ENCODE peak calls at places on chromosomes 3 and 15, in seven cellular contexts. H is ascending aorta, B is glutamatergic neuron, A is nephron progenitor cell, M is foreskin fibroblast, S is psoas muscle, P is H9. C is an unnamed sample.

GRCh38 chr3:126440709-126440995 is 35.0 kb downstream of the ZXDC start:
- DNase-seq in S (no peak), P (no peak), H (peak; percentile 45), A (no peak), B (no peak), M (no peak), C (peak; percentile 43)

GRCh38 chr15:57861039-57861638 is 154.6 kb downstream of the POLR2M start:
- DNase-seq in B (no peak), S (no peak), A (peak; percentile 12), H (no peak), P (no peak), M (peak; percentile 83), C (no peak)

GRCh38 chr15:84034831-84035753 is 200.5 kb upstream of the GOLGA6L4 start:
- DNase-seq in B (no peak), S (no peak), H (no peak), M (peak; percentile 56), P (peak; percentile 45), A (no peak), C (peak; percentile 72)

GRCh38 chr3:137869022-137869421 is 104.9 kb downstream of the SOX14 start:
- DNase-seq in M (no peak), P (no peak), H (no peak), B (no peak), A (no peak), S (no peak), C (no peak)

GRCh38 chr3:171994646-171995441 is 44.5 kb upstream of the FNDC3B start:
- DNase-seq in A (no peak), H (no peak), B (no peak), S (no peak), P (no peak), M (peak; percentile 93), C (no peak)

GRCh38 chr3:43222594-43222993 is 63.7 kb upstream of the SNRK start:
- DNase-seq in H (no peak), P (no peak), A (no peak), S (no peak), M (no peak), B (no peak), C (no peak)

GRCh38 chr3:155886915-155887314 is 16.5 kb downstream of the GMPS start:
- DNase-seq in P (no peak), S (no peak), M (no peak), B (no peak), H (no peak), A (no peak), C (no peak)

GRCh38 chr3:194604837-194605236 is 28.4 kb downstream of the TMEM44 start:
- DNase-seq in H (no peak), S (no peak), M (peak; percentile 36), A (no peak), P (no peak), B (no peak), C (no peak)

GRCh38 chr3:39260318-39260717 is 19.5 kb downstream of the CX3CR1 start:
- DNase-seq in A (no peak), S (no peak), P (no peak), M (no peak), H (no peak), B (no peak), C (no peak)

GRCh38 chr15:82966671-82967071 is 14.2 kb upstream of the HOMER2 start:
- DNase-seq in P (no peak), B (no peak), M (no peak), A (no peak), S (no peak), H (no peak), C (no peak)

GRCh38 chr15:69634860-69635259 is 182.2 kb downstream of the RPLP1 start:
- DNase-seq in P (no peak), A (no peak), M (no peak), H (no peak), B (no peak), S (no peak), C (no peak)

GRCh38 chr3:163327086-163327485 is 1751.2 kb downstream of the SI start:
- DNase-seq in B (no peak), A (no peak), M (no peak), S (no peak), H (no peak), P (no peak), C (no peak)

GRCh38 chr3:38022887-38023709 is 6.3 kb downstream of the PLCD1 start:
- DNase-seq in A (no peak), B (no peak), H (no peak), P (peak; percentile 18), M (no peak), S (no peak), C (no peak)

GRCh38 chr15:101293122-101293521 is 1.9 kb downstream of the SNRPA1 start:
- DNase-seq in H (no peak), B (no peak), A (no peak), M (no peak), S (no peak), P (no peak), C (peak; percentile 29)

GRCh38 chr3:38755130-38755529 is 60.9 kb downstream of the SCN10A start:
- DNase-seq in A (peak; percentile 34), S (no peak), B (no peak), H (no peak), P (no peak), M (peak; percentile 49), C (peak; percentile 67)

DNA sequence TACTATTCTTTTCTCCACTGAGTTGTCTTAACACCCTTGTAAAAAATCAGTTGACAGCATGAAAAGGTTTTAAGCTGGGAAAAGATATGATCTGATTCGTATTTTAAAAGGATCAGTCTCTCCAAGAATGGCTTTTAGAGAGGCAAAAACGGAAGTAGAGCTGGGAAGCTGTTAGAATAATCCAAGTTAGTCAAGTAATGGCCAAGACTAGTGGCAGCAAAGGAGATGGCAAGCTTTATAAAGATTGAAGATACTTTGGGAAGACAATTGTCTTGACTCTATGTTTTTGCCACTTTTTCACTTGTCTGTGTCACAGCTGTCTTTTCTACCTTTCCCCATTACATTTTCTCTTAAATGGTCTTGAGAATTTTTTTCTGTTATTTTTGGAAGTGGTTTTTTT is 243.5 kb upstream of the MANF start:
- DNase-seq in M (no peak), B (no peak), A (no peak), S (no peak), H (no peak), P (no peak), C (no peak)
- TF ChIP-seq CTCF in M (no peak), B (peak; percentile 23), A (peak; percentile 24), S (no peak), H (no peak), P (peak; percentile 52), C (peak; percentile 63)

DNA sequence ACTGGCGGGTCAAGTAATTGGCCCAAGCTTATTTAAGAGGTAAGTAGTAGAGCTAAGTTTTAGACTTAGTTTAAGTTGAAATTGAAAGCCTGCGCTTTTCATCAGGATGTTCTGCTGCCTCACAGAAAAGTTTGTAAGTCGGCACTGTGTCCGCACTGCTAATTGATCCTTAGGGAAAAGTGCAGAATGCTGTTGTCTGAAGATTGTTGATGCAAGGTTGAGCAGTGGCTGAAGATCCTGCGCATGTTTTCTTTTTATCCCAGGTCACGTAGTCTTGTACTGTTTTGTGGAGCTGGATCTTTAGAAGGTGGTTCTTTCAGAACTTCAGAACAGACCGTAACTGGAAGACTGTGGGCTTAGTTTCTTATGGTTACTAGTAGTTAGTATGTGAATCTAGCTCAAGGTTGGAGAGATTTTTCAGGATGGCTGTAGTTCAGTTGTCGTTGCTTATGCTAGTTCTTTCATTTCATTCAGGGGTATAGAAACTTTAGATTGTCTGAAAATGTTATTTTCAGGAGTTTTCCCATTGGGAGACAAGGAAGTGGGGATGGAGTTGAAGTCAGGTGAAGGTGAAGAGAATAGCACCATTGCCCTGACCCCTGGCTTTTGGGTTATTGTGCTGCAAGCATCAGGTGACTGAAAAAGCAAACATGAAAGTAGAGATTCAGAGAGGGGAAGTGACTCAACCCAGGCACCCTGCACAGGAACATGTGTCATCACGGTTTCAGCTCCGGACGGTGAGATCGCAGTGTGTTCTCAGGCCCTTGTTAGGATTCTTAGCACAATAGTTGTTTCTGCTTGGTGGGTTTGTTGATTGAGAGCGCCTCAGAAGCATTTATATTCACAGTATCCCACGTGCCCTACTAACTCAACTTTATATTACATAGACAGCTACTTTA is 32.8 kb downstream of the AKAP13 start:
- DNase-seq in M (peak; percentile 94), H (peak; percentile 78), S (peak; percentile 39), A (peak; percentile 16), P (no peak), B (no peak), C (peak; percentile 67)
- TF ChIP-seq CTCF in M (no peak), H (no peak), S (no peak), A (no peak), P (no peak), B (no peak), C (no peak)

DNA sequence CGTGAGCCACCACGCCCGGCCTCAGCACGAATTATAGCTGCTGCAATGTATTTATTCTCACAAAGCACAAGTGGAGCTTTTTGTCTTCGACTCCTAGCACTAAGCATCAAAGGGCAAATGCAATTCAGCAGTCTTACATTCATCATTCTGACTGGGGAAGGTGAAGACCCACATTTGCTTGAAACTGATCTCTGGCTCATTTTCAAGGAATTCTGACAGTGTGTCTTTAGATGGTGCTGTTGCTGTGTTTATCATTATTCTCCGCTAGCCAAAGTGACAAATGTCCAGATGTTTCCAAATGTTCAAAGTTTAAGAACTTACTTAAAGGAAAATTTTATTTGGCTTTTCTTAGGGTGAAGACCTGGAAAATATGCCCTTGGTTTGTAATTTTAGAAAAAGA is 55.9 kb downstream of the SGO1 start:
- DNase-seq in M (no peak), B (no peak), H (no peak), A (no peak), S (no peak), P (no peak), C (no peak)
- TF ChIP-seq CTCF in M (no peak), B (no peak), H (no peak), A (no peak), S (no peak), P (peak; percentile 22), C (peak; percentile 25)

GRCh38 chr3:50238549-50239026 is 2.6 kb downstream of the GNAI2 start:
- DNase-seq in M (peak; percentile 67), B (no peak), S (peak; percentile 87), A (no peak), P (no peak), H (peak; percentile 93), C (no peak)
- TF ChIP-seq CTCF in M (no peak), B (no peak), S (no peak), A (no peak), P (peak; percentile 32), H (no peak), C (peak; percentile 40)

GRCh38 chr15:66188464-66188863 is 65.1 kb downstream of the MEGF11 start:
- DNase-seq in A (no peak), M (no peak), P (peak; percentile 24), S (no peak), B (no peak), H (no peak), C (peak; percentile 48)
- TF ChIP-seq CTCF in A (no peak), M (no peak), P (no peak), S (no peak), B (no peak), H (no peak), C (peak; percentile 17)

DNA sequence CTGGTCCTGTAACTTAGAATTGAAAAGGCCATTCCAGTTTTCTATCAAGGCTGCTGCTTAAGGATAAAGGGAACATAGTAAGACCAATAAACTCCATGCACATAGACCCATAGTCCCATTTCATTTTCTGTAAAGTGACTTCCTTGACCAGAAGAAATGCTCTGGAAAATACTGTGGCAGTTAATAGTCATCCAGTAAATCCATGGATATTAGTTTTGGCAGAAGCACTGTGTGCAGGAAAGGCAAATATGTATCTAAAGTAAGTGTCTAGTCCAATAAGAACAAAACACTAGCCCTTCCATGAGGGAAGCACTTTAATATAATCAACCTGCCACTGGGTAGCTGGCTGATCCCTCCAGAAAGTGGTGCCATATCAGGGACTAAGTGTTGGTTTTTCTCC is 19.3 kb upstream of the MKRN3 start:
- DNase-seq in H (no peak), S (no peak), A (no peak), M (no peak), B (no peak), P (no peak), C (no peak)
- TF ChIP-seq CTCF in H (no peak), S (no peak), A (no peak), M (no peak), B (no peak), P (no peak), C (no peak)